ENCODE peak calls at places on chromosomes 12 and 14, in four cellular contexts. One of them, this sample, is unnamed.

GRCh38 chr14:47040490-47040889 is 388.9 kb upstream of the RPL10L start:
- DNase-seq in lower leg skin: peak
- DNase-seq in GM04504: no peak
- DNase-seq in stimulated activated CD8-positive, alpha-beta memory T cell treated with anti-CD3 and anti-CD28 coated beads, Interleukin-15, amount 100 ng/mL, for 1 hour: no peak
- DNase-seq in this sample: no peak

GRCh38 chr12:123937707-123938600 is 34.7 kb downstream of the CCDC92 start:
- DNase-seq in lower leg skin: no peak
- DNase-seq in GM04504: no peak
- DNase-seq in stimulated activated CD8-positive, alpha-beta memory T cell treated with anti-CD3 and anti-CD28 coated beads, Interleukin-15, amount 100 ng/mL, for 1 hour: peak
- DNase-seq in this sample: no peak

GRCh38 chr12:12913626-12914388 is 22.4 kb downstream of the GPRC5A start:
- DNase-seq in lower leg skin: no peak
- DNase-seq in GM04504: no peak
- DNase-seq in stimulated activated CD8-positive, alpha-beta memory T cell treated with anti-CD3 and anti-CD28 coated beads, Interleukin-15, amount 100 ng/mL, for 1 hour: no peak
- DNase-seq in this sample: no peak

GRCh38 chr14:88630565-88630964 is 67.7 kb downstream of the ZC3H14 start:
- DNase-seq in lower leg skin: no peak
- DNase-seq in GM04504: no peak
- DNase-seq in stimulated activated CD8-positive, alpha-beta memory T cell treated with anti-CD3 and anti-CD28 coated beads, Interleukin-15, amount 100 ng/mL, for 1 hour: no peak
- DNase-seq in this sample: no peak

GRCh38 chr12:71426648-71427047 is 12.9 kb upstream of the LGR5 start:
- DNase-seq in lower leg skin: no peak
- DNase-seq in GM04504: no peak
- DNase-seq in stimulated activated CD8-positive, alpha-beta memory T cell treated with anti-CD3 and anti-CD28 coated beads, Interleukin-15, amount 100 ng/mL, for 1 hour: no peak
- DNase-seq in this sample: no peak

GRCh38 chr12:124730455-124730932 is 133.2 kb downstream of the SCARB1 start:
- DNase-seq in lower leg skin: no peak
- DNase-seq in GM04504: no peak
- DNase-seq in stimulated activated CD8-positive, alpha-beta memory T cell treated with anti-CD3 and anti-CD28 coated beads, Interleukin-15, amount 100 ng/mL, for 1 hour: no peak
- DNase-seq in this sample: no peak

GRCh38 chr14:55530464-55530863 is 49.5 kb upstream of the KTN1 start:
- DNase-seq in lower leg skin: no peak
- DNase-seq in GM04504: no peak
- DNase-seq in stimulated activated CD8-positive, alpha-beta memory T cell treated with anti-CD3 and anti-CD28 coated beads, Interleukin-15, amount 100 ng/mL, for 1 hour: no peak
- DNase-seq in this sample: no peak

GRCh38 chr14:36524874-36525745 is 5.1 kb upstream of the NKX2-1 start:
- DNase-seq in lower leg skin: no peak
- DNase-seq in GM04504: no peak
- DNase-seq in stimulated activated CD8-positive, alpha-beta memory T cell treated with anti-CD3 and anti-CD28 coated beads, Interleukin-15, amount 100 ng/mL, for 1 hour: no peak
- DNase-seq in this sample: no peak

GRCh38 chr14:90356925-90357324 is 25.2 kb upstream of the NRDE2 start:
- DNase-seq in lower leg skin: no peak
- DNase-seq in GM04504: no peak
- DNase-seq in stimulated activated CD8-positive, alpha-beta memory T cell treated with anti-CD3 and anti-CD28 coated beads, Interleukin-15, amount 100 ng/mL, for 1 hour: no peak
- DNase-seq in this sample: no peak

GRCh38 chr12:94614288-94614721 is 36.1 kb downstream of the TMCC3 start:
- DNase-seq in lower leg skin: no peak
- DNase-seq in GM04504: no peak
- DNase-seq in stimulated activated CD8-positive, alpha-beta memory T cell treated with anti-CD3 and anti-CD28 coated beads, Interleukin-15, amount 100 ng/mL, for 1 hour: no peak
- DNase-seq in this sample: no peak

GRCh38 chr14:96051642-96052540 is 12.7 kb downstream of the C14orf132 start:
- DNase-seq in lower leg skin: peak
- DNase-seq in GM04504: no peak
- DNase-seq in stimulated activated CD8-positive, alpha-beta memory T cell treated with anti-CD3 and anti-CD28 coated beads, Interleukin-15, amount 100 ng/mL, for 1 hour: no peak
- DNase-seq in this sample: no peak

GRCh38 chr14:68578597-68578996 is 214.3 kb downstream of the ZFP36L1 start:
- DNase-seq in lower leg skin: no peak
- DNase-seq in GM04504: no peak
- DNase-seq in stimulated activated CD8-positive, alpha-beta memory T cell treated with anti-CD3 and anti-CD28 coated beads, Interleukin-15, amount 100 ng/mL, for 1 hour: no peak
- DNase-seq in this sample: no peak

GRCh38 chr14:61183486-61183885 is 97.7 kb downstream of the TMEM30B start:
- DNase-seq in lower leg skin: no peak
- DNase-seq in GM04504: no peak
- DNase-seq in stimulated activated CD8-positive, alpha-beta memory T cell treated with anti-CD3 and anti-CD28 coated beads, Interleukin-15, amount 100 ng/mL, for 1 hour: no peak
- DNase-seq in this sample: peak

GRCh38 chr12:99122496-99122895 is 477.4 kb downstream of the APAF1 start:
- DNase-seq in lower leg skin: no peak
- DNase-seq in GM04504: no peak
- DNase-seq in stimulated activated CD8-positive, alpha-beta memory T cell treated with anti-CD3 and anti-CD28 coated beads, Interleukin-15, amount 100 ng/mL, for 1 hour: no peak
- DNase-seq in this sample: no peak

GRCh38 chr14:52602131-52602530 is 49.5 kb downstream of the GPR137C start:
- DNase-seq in lower leg skin: no peak
- DNase-seq in GM04504: no peak
- DNase-seq in stimulated activated CD8-positive, alpha-beta memory T cell treated with anti-CD3 and anti-CD28 coated beads, Interleukin-15, amount 100 ng/mL, for 1 hour: no peak
- DNase-seq in this sample: no peak

GRCh38 chr12:119869720-119870119 is 7.4 kb downstream of the CIT start:
- DNase-seq in lower leg skin: no peak
- DNase-seq in GM04504: peak
- DNase-seq in stimulated activated CD8-positive, alpha-beta memory T cell treated with anti-CD3 and anti-CD28 coated beads, Interleukin-15, amount 100 ng/mL, for 1 hour: no peak
- DNase-seq in this sample: peak

GRCh38 chr12:127957001-127957660 is 309.8 kb upstream of the TMEM132C start:
- DNase-seq in lower leg skin: no peak
- DNase-seq in GM04504: no peak
- DNase-seq in stimulated activated CD8-positive, alpha-beta memory T cell treated with anti-CD3 and anti-CD28 coated beads, Interleukin-15, amount 100 ng/mL, for 1 hour: no peak
- DNase-seq in this sample: no peak

GRCh38 chr14:54256156-54256555 is 140.7 kb upstream of the CDKN3 start:
- DNase-seq in lower leg skin: no peak
- DNase-seq in GM04504: no peak
- DNase-seq in stimulated activated CD8-positive, alpha-beta memory T cell treated with anti-CD3 and anti-CD28 coated beads, Interleukin-15, amount 100 ng/mL, for 1 hour: no peak
- DNase-seq in this sample: no peak

GRCh38 chr12:84247931-84248330 is 664.7 kb downstream of the SLC6A15 start:
- DNase-seq in lower leg skin: no peak
- DNase-seq in GM04504: no peak
- DNase-seq in stimulated activated CD8-positive, alpha-beta memory T cell treated with anti-CD3 and anti-CD28 coated beads, Interleukin-15, amount 100 ng/mL, for 1 hour: no peak
- DNase-seq in this sample: no peak

GRCh38 chr12:26651566-26652188 is 181.3 kb downstream of the ITPR2 start:
- DNase-seq in lower leg skin: no peak
- DNase-seq in GM04504: no peak
- DNase-seq in stimulated activated CD8-positive, alpha-beta memory T cell treated with anti-CD3 and anti-CD28 coated beads, Interleukin-15, amount 100 ng/mL, for 1 hour: no peak
- DNase-seq in this sample: no peak

GRCh38 chr12:38906482-38907170 is 1.2 kb upstream of the CPNE8 start:
- DNase-seq in lower leg skin: peak
- DNase-seq in GM04504: peak
- DNase-seq in stimulated activated CD8-positive, alpha-beta memory T cell treated with anti-CD3 and anti-CD28 coated beads, Interleukin-15, amount 100 ng/mL, for 1 hour: peak
- DNase-seq in this sample: peak

GRCh38 chr14:90576581-90576980 is 179.8 kb downstream of the CALM1 start:
- DNase-seq in lower leg skin: no peak
- DNase-seq in GM04504: peak
- DNase-seq in stimulated activated CD8-positive, alpha-beta memory T cell treated with anti-CD3 and anti-CD28 coated beads, Interleukin-15, amount 100 ng/mL, for 1 hour: no peak
- DNase-seq in this sample: no peak

GRCh38 chr12:96197503-96198272 is 3.5 kb downstream of the ELK3 start:
- DNase-seq in lower leg skin: no peak
- DNase-seq in GM04504: peak
- DNase-seq in stimulated activated CD8-positive, alpha-beta memory T cell treated with anti-CD3 and anti-CD28 coated beads, Interleukin-15, amount 100 ng/mL, for 1 hour: no peak
- DNase-seq in this sample: peak

GRCh38 chr12:2306012-2306411 is 253.2 kb downstream of the CACNA1C start:
- DNase-seq in lower leg skin: no peak
- DNase-seq in GM04504: no peak
- DNase-seq in stimulated activated CD8-positive, alpha-beta memory T cell treated with anti-CD3 and anti-CD28 coated beads, Interleukin-15, amount 100 ng/mL, for 1 hour: no peak
- DNase-seq in this sample: no peak

GRCh38 chr12:14310866-14311265 is 54.6 kb upstream of the ATF7IP start:
- DNase-seq in lower leg skin: no peak
- DNase-seq in GM04504: no peak
- DNase-seq in stimulated activated CD8-positive, alpha-beta memory T cell treated with anti-CD3 and anti-CD28 coated beads, Interleukin-15, amount 100 ng/mL, for 1 hour: no peak
- DNase-seq in this sample: no peak

GRCh38 chr14:78172428-78172827 is 2.3 kb downstream of the NRXN3 start:
- DNase-seq in lower leg skin: peak
- DNase-seq in GM04504: no peak
- DNase-seq in stimulated activated CD8-positive, alpha-beta memory T cell treated with anti-CD3 and anti-CD28 coated beads, Interleukin-15, amount 100 ng/mL, for 1 hour: no peak
- DNase-seq in this sample: no peak

GRCh38 chr12:26370098-26370497 is 174.7 kb downstream of the SSPN start:
- DNase-seq in lower leg skin: no peak
- DNase-seq in GM04504: no peak
- DNase-seq in stimulated activated CD8-positive, alpha-beta memory T cell treated with anti-CD3 and anti-CD28 coated beads, Interleukin-15, amount 100 ng/mL, for 1 hour: no peak
- DNase-seq in this sample: no peak

GRCh38 chr14:54942913-54943312 is 40.3 kb upstream of the GCH1 start:
- DNase-seq in lower leg skin: no peak
- DNase-seq in GM04504: no peak
- DNase-seq in stimulated activated CD8-positive, alpha-beta memory T cell treated with anti-CD3 and anti-CD28 coated beads, Interleukin-15, amount 100 ng/mL, for 1 hour: no peak
- DNase-seq in this sample: no peak

GRCh38 chr14:100237735-100238418 is 1.1 kb upstream of the YY1 start:
- DNase-seq in lower leg skin: peak
- DNase-seq in GM04504: no peak
- DNase-seq in stimulated activated CD8-positive, alpha-beta memory T cell treated with anti-CD3 and anti-CD28 coated beads, Interleukin-15, amount 100 ng/mL, for 1 hour: no peak
- DNase-seq in this sample: no peak

GRCh38 chr14:21523203-21523602 is 2.9 kb downstream of the SALL2 start:
- DNase-seq in lower leg skin: no peak
- DNase-seq in GM04504: no peak
- DNase-seq in stimulated activated CD8-positive, alpha-beta memory T cell treated with anti-CD3 and anti-CD28 coated beads, Interleukin-15, amount 100 ng/mL, for 1 hour: no peak
- DNase-seq in this sample: no peak

GRCh38 chr12:11839093-11839641 is 189.7 kb downstream of the ETV6 start:
- DNase-seq in lower leg skin: peak
- DNase-seq in GM04504: no peak
- DNase-seq in stimulated activated CD8-positive, alpha-beta memory T cell treated with anti-CD3 and anti-CD28 coated beads, Interleukin-15, amount 100 ng/mL, for 1 hour: no peak
- DNase-seq in this sample: peak

GRCh38 chr14:79274641-79275366 is 936.5 kb downstream of the DIO2 start:
- DNase-seq in lower leg skin: no peak
- DNase-seq in GM04504: no peak
- DNase-seq in stimulated activated CD8-positive, alpha-beta memory T cell treated with anti-CD3 and anti-CD28 coated beads, Interleukin-15, amount 100 ng/mL, for 1 hour: no peak
- DNase-seq in this sample: no peak

GRCh38 chr12:11015775-11016430 is 6.5 kb downstream of the TAS2R19 start:
- DNase-seq in lower leg skin: no peak
- DNase-seq in GM04504: no peak
- DNase-seq in stimulated activated CD8-positive, alpha-beta memory T cell treated with anti-CD3 and anti-CD28 coated beads, Interleukin-15, amount 100 ng/mL, for 1 hour: no peak
- DNase-seq in this sample: peak

GRCh38 chr12:46343122-46343852 is 29.3 kb downstream of the SLC38A2 start:
- DNase-seq in lower leg skin: peak
- DNase-seq in GM04504: no peak
- DNase-seq in stimulated activated CD8-positive, alpha-beta memory T cell treated with anti-CD3 and anti-CD28 coated beads, Interleukin-15, amount 100 ng/mL, for 1 hour: no peak
- DNase-seq in this sample: no peak

GRCh38 chr14:74978416-74978947 is 23.1 kb upstream of the PGF start:
- DNase-seq in lower leg skin: peak
- DNase-seq in GM04504: no peak
- DNase-seq in stimulated activated CD8-positive, alpha-beta memory T cell treated with anti-CD3 and anti-CD28 coated beads, Interleukin-15, amount 100 ng/mL, for 1 hour: no peak
- DNase-seq in this sample: no peak

GRCh38 chr14:105475269-105475915 is 771 bp downstream of the CRIP2 start:
- DNase-seq in lower leg skin: peak
- DNase-seq in GM04504: no peak
- DNase-seq in stimulated activated CD8-positive, alpha-beta memory T cell treated with anti-CD3 and anti-CD28 coated beads, Interleukin-15, amount 100 ng/mL, for 1 hour: no peak
- DNase-seq in this sample: no peak